ENCODE peak calls at places on chromosomes 6 and 20, in nine cellular contexts. U, P, E, F, I, G, S, B and C are unnamed samples.

GRCh38 chr6:50720623-50721022 is 7.3 kb downstream of the TFAP2D start:
- DNase-seq in U (no peak), P (no peak), E (no peak), F (no peak), I (no peak), G (no peak), S (no peak), B (peak; percentile 5), C (peak; percentile 22)

GRCh38 chr6:90406957-90407356 is 110.3 kb upstream of the BACH2 start:
- DNase-seq in U (no peak), P (no peak), E (no peak), F (no peak), I (no peak), G (no peak), S (no peak), B (no peak), C (no peak)

GRCh38 chr20:22070546-22070945 is 365.1 kb downstream of the PAX1 start:
- DNase-seq in U (peak; percentile 16), P (no peak), E (no peak), F (no peak), I (no peak), G (peak; percentile 24), S (no peak), B (peak; percentile 5), C (no peak)

GRCh38 chr20:4951299-4951698 is 50.0 kb downstream of the SLC23A2 start:
- DNase-seq in U (peak; percentile 38), P (peak; percentile 83), E (no peak), F (peak; percentile 59), I (no peak), G (peak; percentile 51), S (no peak), B (peak; percentile 97), C (peak; percentile 21)

GRCh38 chr6:123830110-123830509 is 26.4 kb downstream of the NKAIN2 start:
- DNase-seq in U (no peak), P (no peak), E (no peak), F (no peak), I (no peak), G (no peak), S (no peak), B (peak; percentile 21), C (peak; percentile 22)

GRCh38 chr20:23245553-23246128 is 105.0 kb upstream of the NXT1 start:
- DNase-seq in U (peak; percentile 73), P (peak; percentile 53), E (peak; percentile 63), F (peak; percentile 15), I (peak; percentile 88), G (peak; percentile 58), S (no peak), B (peak; percentile 77), C (no peak)

GRCh38 chr20:39849664-39850063 is 839.4 kb downstream of the MAFB start:
- DNase-seq in U (peak; percentile 90), P (peak; percentile 91), E (peak; percentile 50), F (no peak), I (peak; percentile 77), G (peak; percentile 85), S (no peak), B (peak; percentile 77), C (no peak)

GRCh38 chr20:2300420-2300819 is 4.6 kb downstream of the TGM3 start:
- DNase-seq in U (no peak), P (no peak), E (peak; percentile 44), F (no peak), I (no peak), G (no peak), S (no peak), B (no peak), C (no peak)

GRCh38 chr6:107578642-107579332 is 88.9 kb downstream of the SOBP start:
- DNase-seq in U (no peak), P (no peak), E (no peak), F (no peak), I (no peak), G (no peak), S (no peak), B (no peak), C (peak; percentile 65)

GRCh38 chr6:37104935-37105781 is 64.8 kb upstream of the PIM1 start:
- DNase-seq in U (no peak), P (no peak), E (no peak), F (no peak), I (no peak), G (no peak), S (no peak), B (no peak), C (no peak)

GRCh38 chr6:159829515-159829914 is 29.4 kb downstream of the PNLDC1 start:
- DNase-seq in U (no peak), P (no peak), E (no peak), F (no peak), I (no peak), G (no peak), S (no peak), B (no peak), C (no peak)

GRCh38 chr6:160273196-160273595 is 14.6 kb upstream of the SLC22A2 start:
- DNase-seq in U (no peak), P (no peak), E (no peak), F (no peak), I (no peak), G (no peak), S (no peak), B (no peak), C (no peak)

GRCh38 chr6:150263765-150264415 is 104.9 kb upstream of the IYD start:
- DNase-seq in U (no peak), P (no peak), E (peak; percentile 51), F (no peak), I (no peak), G (no peak), S (peak; percentile 2), B (no peak), C (no peak)

GRCh38 chr6:52299598-52300144 is 15.1 kb upstream of the MCM3 start:
- DNase-seq in U (no peak), P (no peak), E (no peak), F (no peak), I (no peak), G (no peak), S (no peak), B (no peak), C (no peak)
- H3K4me1 ChIP-seq in U (no peaks in the 10 kb centered on the region), P (no peaks in the 10 kb centered on the region), E (peaks cover 12% of the 10 kb centered on the region), F (no peaks in the 10 kb centered on the region), I (peaks cover 11% of the 10 kb centered on the region), G (no peaks in the 10 kb centered on the region), S (peaks cover 30% of the 10 kb centered on the region), B (no peaks in the 10 kb centered on the region), C (no peaks in the 10 kb centered on the region)

DNA sequence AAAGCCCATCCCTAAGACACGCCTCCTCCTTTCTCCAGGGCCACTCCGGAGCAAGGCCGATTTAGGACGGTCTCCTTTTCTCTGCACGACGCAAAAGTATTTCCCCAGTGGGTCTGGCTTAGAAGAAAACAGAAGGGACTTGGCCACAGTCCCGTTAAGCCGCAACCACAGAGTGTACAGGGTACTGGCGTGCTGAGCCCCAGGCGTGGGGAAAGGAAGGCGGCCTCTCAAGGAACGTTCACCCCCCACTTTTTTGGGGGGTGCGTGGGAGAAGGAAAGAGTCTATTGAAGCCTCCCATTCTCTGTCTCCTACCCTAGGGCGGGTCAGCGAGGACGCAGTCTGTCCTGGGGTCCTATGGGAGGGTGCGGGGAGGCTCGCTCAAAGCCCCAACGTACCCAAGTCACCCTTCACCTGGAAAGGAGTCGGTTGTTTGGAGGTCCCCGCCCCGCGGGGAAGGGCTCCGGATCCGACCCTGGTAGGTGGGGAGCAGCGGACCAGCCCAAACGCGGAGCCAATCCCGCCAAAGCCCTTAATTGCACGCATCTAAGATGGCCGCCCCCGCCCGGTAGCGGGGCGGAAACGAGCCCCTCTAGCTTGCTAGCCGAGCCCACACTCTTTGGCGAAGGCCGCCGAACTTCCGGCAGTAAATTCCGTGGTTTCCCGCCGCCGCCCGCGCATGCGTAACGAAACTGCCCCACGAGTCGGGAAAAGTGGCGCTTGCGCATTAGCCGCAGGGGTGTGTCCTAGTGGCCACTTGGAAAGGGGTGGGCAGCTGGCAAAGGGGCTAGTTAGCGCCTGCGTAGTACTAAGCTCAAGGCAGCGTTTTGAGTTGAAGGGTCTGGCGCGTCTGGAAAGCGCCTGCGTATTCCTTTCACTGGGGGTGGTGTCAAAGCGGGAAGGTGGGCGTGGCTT is at the start of gene OARD1:
- DNase-seq in U (peak; percentile 100), P (peak; percentile 88), E (peak; percentile 99), F (peak; percentile 99), I (peak; percentile 99), G (peak; percentile 99), S (peak; percentile 100), B (no peak), C (peak; percentile 99)
- H3K27me3 ChIP-seq in U (no peaks in the 10 kb centered on the region), P (no peaks in the 10 kb centered on the region), E (no peaks in the 10 kb centered on the region), F (no peaks in the 10 kb centered on the region), I (no peaks in the 10 kb centered on the region), G (no peaks in the 10 kb centered on the region), S (no peaks in the 10 kb centered on the region), B (no peaks in the 10 kb centered on the region), C (no peaks in the 10 kb centered on the region)

DNA sequence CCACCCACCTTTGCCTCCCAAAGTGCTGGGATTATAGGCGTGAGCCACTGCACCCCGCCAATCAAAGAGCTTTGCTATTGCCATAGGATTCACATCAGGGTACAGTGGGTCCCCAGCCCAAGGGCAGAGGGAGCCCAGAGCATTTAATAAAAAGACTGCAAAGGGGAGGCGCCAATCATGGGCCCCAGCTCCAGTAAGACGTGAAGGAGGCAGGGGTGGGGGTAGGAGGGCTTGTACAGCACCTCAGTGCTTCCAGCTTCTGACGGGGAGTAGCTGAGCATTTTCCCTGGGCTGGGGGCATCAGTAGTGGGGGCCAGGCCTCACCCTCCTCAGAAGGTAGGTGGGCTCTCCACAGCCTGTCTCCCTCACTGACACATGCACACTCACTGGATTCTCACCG is 1.5 kb downstream of the ADA start:
- DNase-seq in U (no peak), P (no peak), E (no peak), F (no peak), I (peak; percentile 10), G (no peak), S (no peak), B (no peak), C (no peak)
- H3K4me3 ChIP-seq in U (peak overlapping the region; percentile 91), P (no peak overlapping the region), E (no peak overlapping the region), F (no peak overlapping the region), I (peak overlapping the region; percentile 71), G (no peak overlapping the region), S (peak overlapping the region; percentile 85), B (no peak overlapping the region), C (no peak overlapping the region)

GRCh38 chr6:170367241-170367640 is 60.7 kb downstream of the FAM120B start:
- DNase-seq in U (no peak), P (peak; percentile 69), E (no peak), F (no peak), I (no peak), G (no peak), S (no peak), B (no peak), C (no peak)

GRCh38 chr6:170369439-170369838 is 62.9 kb downstream of the FAM120B start:
- DNase-seq in U (no peak), P (no peak), E (peak; percentile 56), F (no peak), I (no peak), G (no peak), S (no peak), B (no peak), C (no peak)

GRCh38 chr6:170366248-170366960 is 59.8 kb downstream of the FAM120B start:
- DNase-seq in U (no peak), P (no peak), E (no peak), F (no peak), I (no peak), G (no peak), S (no peak), B (no peak), C (no peak)

GRCh38 chr6:170370413-170370812 is 63.9 kb downstream of the FAM120B start:
- DNase-seq in U (no peak), P (no peak), E (no peak), F (no peak), I (no peak), G (no peak), S (no peak), B (no peak), C (no peak)

DNA sequence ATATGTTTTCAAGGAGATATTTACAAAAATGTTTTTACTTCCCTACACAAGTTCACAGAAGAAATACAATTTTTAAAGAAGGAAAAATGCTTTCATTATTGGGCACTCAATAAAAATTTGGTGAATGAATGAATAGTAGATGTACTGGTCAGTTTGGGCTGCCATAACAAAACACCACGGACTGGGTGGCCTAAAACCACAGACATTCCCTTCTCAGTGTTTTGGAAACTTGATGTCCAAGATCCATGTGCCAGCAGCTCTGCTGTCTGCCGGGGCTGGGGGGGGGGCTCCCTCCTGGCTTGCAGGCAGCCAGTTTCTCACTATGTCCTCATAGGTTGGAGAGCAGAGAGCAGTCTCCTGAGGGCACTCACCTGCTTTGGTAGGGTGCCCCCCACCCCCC is 62.0 kb downstream of the FAM120B start:
- DNase-seq in U (no peak), P (no peak), E (no peak), F (no peak), I (no peak), G (no peak), S (no peak), B (no peak), C (no peak)
- H3K4me1 ChIP-seq in U (no peaks in the 10 kb centered on the region), P (no peaks in the 10 kb centered on the region), E (peaks cover 14% of the 10 kb centered on the region), F (peaks cover 8% of the 10 kb centered on the region), I (no peaks in the 10 kb centered on the region), G (peaks cover under 1% of the 10 kb centered on the region), S (no peaks in the 10 kb centered on the region), B (no peaks in the 10 kb centered on the region), C (no peaks in the 10 kb centered on the region)